ENCODE peak calls at places on chromosomes 4 and X, in five cellular contexts. K, T, E, Z and O are unnamed samples.
A peak's percentile ranks its signal among the peaks of the same experiment; 100 is the strongest.

GRCh38 chr4:53371843-53372521 is 5.5 kb upstream of the FIP1L1 start:
- DNase-seq in K (no peak), T (no peak), E (no peak), Z (no peak), O (no peak)

GRCh38 chr4:1233641-1234277 is 15.2 kb downstream of the CTBP1 start:
- DNase-seq in K (no peak), T (no peak), E (no peak), Z (no peak), O (no peak)

GRCh38 chrX:131728295-131729145 is 184.6 kb downstream of the OR13H1 start:
- DNase-seq in K (peak; percentile 81), T (peak; percentile 83), E (peak; percentile 80), Z (no peak), O (no peak)

GRCh38 chr4:3710451-3711182 is 55.6 kb upstream of the ADRA2C start:
- DNase-seq in K (no peak), T (no peak), E (no peak), Z (no peak), O (no peak)

GRCh38 chrX:108946531-108946930 is 210.2 kb upstream of the IRS4 start:
- DNase-seq in K (no peak), T (no peak), E (no peak), Z (no peak), O (no peak)

GRCh38 chr4:175146799-175147198 is 228.6 kb downstream of the ADAM29 start:
- DNase-seq in K (no peak), T (no peak), E (no peak), Z (no peak), O (no peak)

GRCh38 chrX:20680998-20681397 is 414.3 kb upstream of the RPS6KA3 start:
- DNase-seq in K (no peak), T (no peak), E (no peak), Z (no peak), O (no peak)

GRCh38 chr4:136680271-136680670 is 852.0 kb downstream of the PCDH18 start:
- DNase-seq in K (peak; percentile 42), T (no peak), E (peak; percentile 8), Z (no peak), O (no peak)

GRCh38 chr4:106601519-106601918 is 232.9 kb upstream of the GIMD1 start:
- DNase-seq in K (no peak), T (no peak), E (no peak), Z (no peak), O (no peak)

GRCh38 chr4:33837043-33837442 is 2407.3 kb downstream of the ARAP2 start:
- DNase-seq in K (peak; percentile 80), T (no peak), E (peak; percentile 84), Z (no peak), O (no peak)

GRCh38 chr4:41106694-41107419 is 107.5 kb downstream of the APBB2 start:
- DNase-seq in K (no peak), T (no peak), E (no peak), Z (no peak), O (no peak)

GRCh38 chrX:88024022-88024421 is 506.4 kb downstream of the KLHL4 start:
- DNase-seq in K (no peak), T (no peak), E (no peak), Z (no peak), O (no peak)

GRCh38 chrX:115260330-115260729 is 26.4 kb upstream of the LRCH2 start:
- DNase-seq in K (no peak), T (no peak), E (no peak), Z (no peak), O (no peak)

GRCh38 chrX:129747533-129747932 is 8.8 kb downstream of the XPNPEP2 start:
- DNase-seq in K (no peak), T (no peak), E (no peak), Z (no peak), O (no peak)

GRCh38 chr4:9384126-9384525 is 21.2 kb downstream of the USP17L30 start:
- DNase-seq in K (no peak), T (no peak), E (no peak), Z (no peak), O (no peak)

GRCh38 chrX:151754042-151754419 is 19.5 kb downstream of the CNGA2 start:
- DNase-seq in K (peak; percentile 66), T (peak; percentile 58), E (peak; percentile 75), Z (no peak), O (no peak)

GRCh38 chr4:128355301-128355700 is 67.7 kb upstream of the PGRMC2 start:
- DNase-seq in K (peak; percentile 31), T (peak; percentile 42), E (peak; percentile 29), Z (no peak), O (no peak)

GRCh38 chrX:131288738-131289511 is at the start of gene IGSF1:
- DNase-seq in K (peak; percentile 54), T (peak; percentile 32), E (peak; percentile 58), Z (no peak), O (no peak)

GRCh38 chr4:125388653-125389052 is 73.9 kb downstream of the FAT4 start:
- DNase-seq in K (peak; percentile 6), T (no peak), E (no peak), Z (no peak), O (no peak)

GRCh38 chr4:74109894-74110605 is 11.1 kb upstream of the CXCL2 start:
- DNase-seq in K (peak; percentile 76), T (peak; percentile 62), E (peak; percentile 69), Z (no peak), O (no peak)

GRCh38 chr4:39528056-39528465 is 822 bp upstream of the UGDH start:
- DNase-seq in K (no peak), T (no peak), E (peak; percentile 88), Z (no peak), O (peak; percentile 59)

GRCh38 chr4:145619639-145619996 is 433 bp downstream of the MMAA start:
- DNase-seq in K (peak; percentile 34), T (peak; percentile 85), E (peak; percentile 47), Z (peak; percentile 37), O (no peak)

GRCh38 chr4:150224896-150225591 is 146.8 kb downstream of the DCLK2 start:
- DNase-seq in K (peak; percentile 95), T (no peak), E (peak; percentile 64), Z (no peak), O (no peak)

GRCh38 chrX:48703642-48704481 is 7.3 kb downstream of the SUV39H1 start:
- DNase-seq in K (peak; percentile 15), T (peak; percentile 38), E (peak; percentile 94), Z (no peak), O (no peak)

GRCh38 chr4:7992846-7993245 is 53.2 kb upstream of the AFAP1 start:
- DNase-seq in K (no peak), T (no peak), E (no peak), Z (no peak), O (no peak)